ENCODE peak calls at places on chromosomes 12 and 14, in six cellular contexts. B is adrenal gland, J is adipocyte, M is tibial artery, Y is ovary, N is gastrocnemius medialis. G is an unnamed sample.
A peak's percentile ranks its signal among the peaks of the same experiment; 100 is the strongest.

GRCh38 chr12:45446013-45446412 is 230.1 kb downstream of the ANO6 start:
- DNase-seq in B (no peak), J (no peak), M (no peak), Y (no peak), N (no peak), G (no peak)

GRCh38 chr12:32559434-32559833 is 119.7 kb upstream of the DNM1L start:
- DNase-seq in B (no peak), J (peak; percentile 52), M (no peak), Y (no peak), N (peak; percentile 34), G (no peak)

GRCh38 chr14:51269634-51270033 is 29.6 kb downstream of the TMX1 start:
- DNase-seq in B (no peak), J (no peak), M (no peak), Y (no peak), N (no peak), G (no peak)

GRCh38 chr12:29616664-29617409 is 119.4 kb upstream of the OVCH1 start:
- DNase-seq in B (no peak), J (peak; percentile 62), M (no peak), Y (no peak), N (no peak), G (peak; percentile 15)

GRCh38 chr14:98138666-98139065 is 1133.3 kb downstream of the BCL11B start:
- DNase-seq in B (no peak), J (no peak), M (no peak), Y (no peak), N (no peak), G (peak; percentile 55)

GRCh38 chr12:6608592-6609311 is 1.6 kb upstream of the CHD4 start:
- DNase-seq in B (peak; percentile 40), J (peak; percentile 24), M (peak; percentile 80), Y (peak; percentile 47), N (no peak), G (no peak)

GRCh38 chr12:991350-992278 is 591 bp downstream of the ERC1 start:
- DNase-seq in B (no peak), J (no peak), M (peak; percentile 69), Y (peak; percentile 59), N (no peak), G (no peak)

GRCh38 chr14:34781242-34781641 is 66.8 kb upstream of the CFL2 start:
- DNase-seq in B (no peak), J (peak; percentile 51), M (no peak), Y (no peak), N (no peak), G (no peak)

GRCh38 chr14:73207615-73208014 is 29.7 kb upstream of the PAPLN start:
- DNase-seq in B (no peak), J (no peak), M (no peak), Y (no peak), N (no peak), G (no peak)
- H3K4me3 ChIP-seq in B (no peak overlapping the region), J (no peak overlapping the region), M (no peak overlapping the region), Y (no peak overlapping the region), N (no peak overlapping the region), G (no peak overlapping the region)

DNA sequence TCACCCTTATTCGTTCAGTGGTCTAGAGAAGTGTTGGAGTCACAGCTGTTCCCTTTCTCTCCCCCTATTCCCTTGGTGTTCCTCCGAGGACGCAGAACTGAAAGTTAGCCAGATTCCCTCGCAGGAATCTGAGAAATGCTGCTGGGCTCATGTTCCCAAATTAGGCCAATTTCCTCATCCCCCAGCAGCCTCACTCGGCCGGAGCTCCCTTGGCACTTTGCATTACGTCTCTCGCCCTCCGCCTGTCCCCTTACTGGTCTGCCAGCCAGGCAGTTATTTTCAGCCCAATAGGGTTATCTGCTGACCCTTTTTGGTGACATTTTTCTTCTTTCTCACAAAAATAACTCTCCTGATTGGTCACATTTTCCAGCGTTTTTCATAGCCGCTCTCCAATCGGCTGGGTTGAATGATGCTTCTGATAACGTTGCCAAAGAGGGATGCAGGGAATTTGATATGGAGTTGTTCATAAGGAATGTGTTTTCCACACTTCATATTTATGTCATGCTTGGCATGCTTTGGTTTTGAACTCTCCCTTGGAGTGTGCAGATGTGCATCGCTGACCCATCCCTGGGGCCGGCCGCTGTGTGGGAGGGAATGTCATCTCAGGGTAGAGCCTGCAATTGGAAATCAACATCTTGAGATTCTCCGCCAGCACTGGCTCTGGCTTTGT is 9.9 kb downstream of the IFT43 start:
- DNase-seq in B (peak; percentile 43), J (no peak), M (peak; percentile 92), Y (peak; percentile 74), N (no peak), G (no peak)
- H3K36me3 ChIP-seq in B (no peaks in the 10 kb centered on the region), J (peaks cover 31% of the 10 kb centered on the region), M (no peaks in the 10 kb centered on the region), Y (no peaks in the 10 kb centered on the region), N (no peaks in the 10 kb centered on the region), G (peaks cover 12% of the 10 kb centered on the region)

GRCh38 chr14:105855246-105855892 is 329.0 kb downstream of the TMEM121 start:
- DNase-seq in B (peak; percentile 12), J (no peak), M (peak; percentile 60), Y (peak; percentile 17), N (no peak), G (no peak)

GRCh38 chr14:105854600-105855245 is 328.3 kb downstream of the TMEM121 start:
- DNase-seq in B (peak; percentile 14), J (no peak), M (peak; percentile 53), Y (peak; percentile 9), N (no peak), G (no peak)

GRCh38 chr14:105852378-105853088 is 326.1 kb downstream of the TMEM121 start:
- DNase-seq in B (peak; percentile 9), J (no peak), M (no peak), Y (peak; percentile 4), N (no peak), G (no peak)

GRCh38 chr14:105853089-105853906 is 326.9 kb downstream of the TMEM121 start:
- DNase-seq in B (peak; percentile 14), J (no peak), M (peak; percentile 57), Y (peak; percentile 6), N (no peak), G (no peak)

GRCh38 chr14:105853907-105854599 is 327.7 kb downstream of the TMEM121 start:
- DNase-seq in B (peak; percentile 5), J (no peak), M (no peak), Y (peak; percentile 9), N (no peak), G (no peak)
- H3K4me3 ChIP-seq in B (no peak overlapping the region), J (no peak overlapping the region), M (no peak overlapping the region), Y (no peak overlapping the region), N (no peak overlapping the region), G (no peak overlapping the region)

DNA sequence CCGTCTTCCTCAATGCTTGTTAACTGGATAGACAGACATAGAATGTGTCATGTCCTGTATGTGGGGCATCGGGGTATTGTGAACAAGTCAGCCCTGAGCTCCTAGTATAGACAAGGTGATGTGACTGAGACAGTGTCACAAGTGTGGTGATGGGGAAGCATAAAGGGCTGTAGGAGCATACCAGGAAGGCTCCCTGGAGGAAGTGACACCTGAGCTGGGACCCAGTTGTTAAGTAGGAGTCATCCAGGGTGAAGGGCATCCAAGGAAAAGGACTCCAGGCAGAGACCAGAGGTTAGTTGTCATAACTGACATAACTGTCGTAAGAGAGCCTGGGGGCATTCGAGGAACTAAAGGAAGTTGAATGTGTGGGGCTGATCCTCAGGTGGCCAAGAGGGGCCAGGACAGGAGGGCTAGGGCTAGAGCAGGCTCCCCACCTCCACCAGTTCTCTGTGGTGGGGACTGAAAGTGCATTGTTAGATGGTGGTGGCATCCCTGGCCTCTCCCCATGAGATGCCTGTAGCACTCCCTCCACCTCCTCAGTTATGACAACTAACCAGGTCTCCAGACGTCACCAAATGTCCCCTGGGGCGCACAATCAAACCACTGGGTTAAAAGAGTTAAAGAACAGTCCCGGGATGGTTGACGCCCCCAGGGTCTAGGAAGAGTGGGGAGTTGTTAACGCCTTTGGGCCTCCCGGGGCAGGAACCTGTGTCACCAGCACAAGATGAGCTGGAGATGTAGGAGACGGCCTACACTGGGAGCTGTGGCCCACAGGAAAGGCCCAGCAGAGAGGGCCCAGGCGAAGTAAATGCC is 2.4 kb downstream of the FICD start:
- DNase-seq in B (no peak), J (no peak), M (no peak), Y (no peak), N (no peak), G (no peak)
- H3K36me3 ChIP-seq in B (no peaks in the 10 kb centered on the region), J (peaks cover 54% of the 10 kb centered on the region), M (peaks cover 36% of the 10 kb centered on the region), Y (no peaks in the 10 kb centered on the region), N (no peaks in the 10 kb centered on the region), G (peaks cover 31% of the 10 kb centered on the region)

GRCh38 chr12:128911861-128912260 is 58.6 kb downstream of the GLT1D1 start:
- DNase-seq in B (no peak), J (no peak), M (no peak), Y (no peak), N (no peak), G (no peak)
- H3K4me3 ChIP-seq in B (no peak overlapping the region), J (no peak overlapping the region), M (no peak overlapping the region), Y (no peak overlapping the region), N (no peak overlapping the region), G (no peak overlapping the region)

DNA sequence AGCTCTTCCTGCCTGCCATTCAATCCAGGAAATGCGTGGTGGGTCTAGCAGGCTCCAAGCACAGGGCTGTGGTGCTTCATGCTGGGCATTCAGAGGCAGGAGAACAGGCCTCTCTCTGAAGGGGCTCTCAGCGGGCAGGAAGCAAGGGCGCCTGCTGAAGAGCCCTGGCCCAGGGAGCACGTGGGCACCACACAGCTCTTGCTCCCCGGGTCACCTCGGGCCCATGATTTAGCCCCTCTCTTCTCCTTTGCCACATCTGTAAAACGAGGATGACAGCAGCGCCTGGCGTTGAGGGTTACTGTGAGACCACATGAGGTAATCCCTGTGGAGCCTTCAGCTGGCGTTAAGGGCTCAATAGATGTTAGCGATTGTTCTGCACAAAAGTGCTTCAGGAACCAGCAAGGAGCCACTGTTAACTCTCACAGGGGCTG is 37.6 kb upstream of the SPTLC2 start:
- DNase-seq in B (no peak), J (no peak), M (no peak), Y (no peak), N (no peak), G (no peak)
- H3K36me3 ChIP-seq in B (no peaks in the 10 kb centered on the region), J (no peaks in the 10 kb centered on the region), M (no peaks in the 10 kb centered on the region), Y (no peaks in the 10 kb centered on the region), N (no peaks in the 10 kb centered on the region), G (no peaks in the 10 kb centered on the region)

GRCh38 chr12:131829351-131829794 is 1.2 kb downstream of the MMP17 start:
- DNase-seq in B (no peak), J (peak; percentile 45), M (no peak), Y (peak; percentile 53), N (no peak), G (peak; percentile 29)

GRCh38 chr12:131827961-131828534 is at the start of gene MMP17:
- DNase-seq in B (no peak), J (peak; percentile 91), M (no peak), Y (peak; percentile 68), N (no peak), G (peak; percentile 72)

GRCh38 chr12:131830335-131831020 is 2.3 kb downstream of the MMP17 start:
- DNase-seq in B (peak; percentile 61), J (peak; percentile 92), M (peak; percentile 86), Y (peak; percentile 88), N (peak; percentile 42), G (peak; percentile 93)

GRCh38 chr12:131829795-131830334 is 1.7 kb downstream of the MMP17 start:
- DNase-seq in B (no peak), J (peak; percentile 27), M (no peak), Y (peak; percentile 48), N (no peak), G (no peak)

GRCh38 chr12:131828671-131829350 is 618 bp downstream of the MMP17 start:
- DNase-seq in B (no peak), J (peak; percentile 31), M (no peak), Y (peak; percentile 21), N (no peak), G (peak; percentile 21)
- H3K4me3 ChIP-seq in B (no peak overlapping the region), J (peak overlapping the region; percentile 95), M (peak overlapping the region; percentile 49), Y (peak overlapping the region; percentile 38), N (peak overlapping the region; percentile 52), G (peak overlapping the region; percentile 19)

G was measured in cardiac muscle cell.